ENCODE peak calls at places on chromosome 22, in nine cellular contexts. A, F, N, O, E, M, C, I and Q are unnamed samples.
A peak's percentile ranks its signal among the peaks of the same experiment; 100 is the strongest.

GRCh38 chr22:39437836-39438704 is 18.7 kb upstream of the MGAT3 start:
- DNase-seq in A (no peak), F (no peak), N (no peak), O (no peak), E (no peak), M (no peak), C (no peak), I (no peak), Q (no peak)

GRCh38 chr22:49657275-49657973 is 170.2 kb downstream of the BRD1 start:
- DNase-seq in A (peak; percentile 82), F (no peak), N (no peak), O (no peak), E (no peak), M (peak; percentile 23), C (no peak), I (no peak), Q (peak; percentile 69)

GRCh38 chr22:24516301-24516737 is 21.2 kb downstream of the UPB1 start:
- DNase-seq in A (no peak), F (no peak), N (peak; percentile 93), O (peak; percentile 55), E (peak; percentile 93), M (peak; percentile 42), C (no peak), I (peak; percentile 82), Q (peak; percentile 31)

GRCh38 chr22:50621948-50622722 is 5.8 kb downstream of the ARSA start:
- DNase-seq in A (no peak), F (no peak), N (no peak), O (peak; percentile 36), E (no peak), M (no peak), C (no peak), I (no peak), Q (no peak)

GRCh38 chr22:45934659-45935341 is 42.2 kb downstream of the WNT7B start:
- DNase-seq in A (no peak), F (no peak), N (peak; percentile 98), O (no peak), E (peak; percentile 91), M (no peak), C (no peak), I (peak; percentile 71), Q (peak; percentile 75)

GRCh38 chr22:37274380-37274862 is 7.9 kb upstream of the CYTH4 start:
- DNase-seq in A (peak; percentile 58), F (no peak), N (no peak), O (no peak), E (no peak), M (no peak), C (no peak), I (no peak), Q (peak; percentile 59)

GRCh38 chr22:40243891-40244290 is 66.2 kb downstream of the TNRC6B start:
- DNase-seq in A (no peak), F (no peak), N (no peak), O (no peak), E (no peak), M (no peak), C (no peak), I (no peak), Q (no peak)

GRCh38 chr22:29722151-29722550 is 2.3 kb downstream of the CABP7 start:
- DNase-seq in A (no peak), F (no peak), N (peak; percentile 35), O (no peak), E (no peak), M (no peak), C (no peak), I (no peak), Q (peak; percentile 77)

GRCh38 chr22:46367707-46368191 is 32.2 kb downstream of the TRMU start:
- DNase-seq in A (peak; percentile 40), F (peak; percentile 48), N (peak; percentile 26), O (peak; percentile 89), E (peak; percentile 40), M (peak; percentile 79), C (no peak), I (peak; percentile 10), Q (peak; percentile 64)

GRCh38 chr22:37676691-37677627 is 1.5 kb downstream of the LGALS1 start:
- DNase-seq in A (peak; percentile 90), F (peak; percentile 74), N (peak; percentile 98), O (peak; percentile 97), E (peak; percentile 98), M (peak; percentile 98), C (peak; percentile 88), I (peak; percentile 96), Q (peak; percentile 93)

GRCh38 chr22:41123151-41123550 is 30.8 kb downstream of the EP300 start:
- DNase-seq in A (no peak), F (no peak), N (peak; percentile 53), O (no peak), E (peak; percentile 20), M (no peak), C (no peak), I (no peak), Q (no peak)

GRCh38 chr22:38080847-38081635 is 2.9 kb downstream of the SLC16A8 start:
- DNase-seq in A (no peak), F (no peak), N (peak; percentile 41), O (peak; percentile 76), E (peak; percentile 14), M (peak; percentile 53), C (no peak), I (no peak), Q (no peak)

GRCh38 chr22:21778705-21779363 is 43.2 kb upstream of the YPEL1 start:
- DNase-seq in A (no peak), F (no peak), N (peak; percentile 95), O (no peak), E (peak; percentile 90), M (peak; percentile 41), C (no peak), I (peak; percentile 59), Q (no peak)

GRCh38 chr22:19765477-19766234 is 5.1 kb downstream of the TBX1 start:
- DNase-seq in A (no peak), F (no peak), N (no peak), O (peak; percentile 69), E (no peak), M (peak; percentile 48), C (no peak), I (no peak), Q (peak; percentile 39)

DNA sequence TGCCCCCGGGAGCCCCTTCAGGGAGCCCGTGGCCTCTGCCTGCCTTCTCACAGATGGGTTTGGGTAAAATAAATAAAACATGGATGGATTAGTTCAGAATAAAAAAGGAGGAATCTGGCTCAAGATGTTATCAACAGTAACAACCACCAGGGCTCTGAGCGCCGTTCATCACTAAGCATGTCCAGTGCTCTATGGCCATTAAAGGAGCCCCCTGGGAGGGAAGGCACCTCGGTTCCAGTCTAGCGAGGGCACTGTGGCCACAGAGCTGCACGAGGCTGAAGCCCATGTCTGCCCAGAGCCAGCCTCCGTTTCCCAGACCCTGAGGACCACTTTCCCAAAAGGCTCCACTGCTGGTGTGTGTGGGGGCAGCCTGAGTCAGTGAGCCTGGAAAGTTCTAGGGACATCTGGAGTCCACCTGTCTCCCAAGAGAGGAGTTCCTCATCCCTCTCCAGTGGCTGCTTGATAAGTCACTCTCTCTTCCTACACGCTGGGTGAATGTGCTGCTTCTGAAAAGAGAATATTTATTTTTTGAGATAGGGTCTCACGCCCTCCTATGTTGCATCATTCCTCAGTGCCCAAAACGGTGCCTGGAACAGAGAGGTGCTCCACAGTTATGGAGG is 614.6 kb downstream of the TBC1D22A start:
- DNase-seq in A (no peak), F (no peak), N (no peak), O (no peak), E (no peak), M (no peak), C (peak; percentile 12), I (no peak), Q (no peak)
- H3K27me3 ChIP-seq in A (no peaks in the 10 kb centered on the region), F (peaks cover 5% of the 10 kb centered on the region), N (no peaks in the 10 kb centered on the region), O (no peaks in the 10 kb centered on the region), E (no peaks in the 10 kb centered on the region), M (no peaks in the 10 kb centered on the region), C (no peaks in the 10 kb centered on the region), I (no peaks in the 10 kb centered on the region), Q (no peaks in the 10 kb centered on the region)

GRCh38 chr22:30803679-30804078 is 109.0 kb downstream of the OSBP2 start:
- DNase-seq in A (no peak), F (no peak), N (no peak), O (no peak), E (no peak), M (no peak), C (no peak), I (no peak), Q (peak; percentile 66)
- H3K27me3 ChIP-seq in A (peaks cover 37% of the 10 kb centered on the region), F (peaks cover 44% of the 10 kb centered on the region), N (no peaks in the 10 kb centered on the region), O (peaks cover 7% of the 10 kb centered on the region), E (peaks cover 11% of the 10 kb centered on the region), M (peaks cover 2% of the 10 kb centered on the region), C (no peaks in the 10 kb centered on the region), I (peaks cover 8% of the 10 kb centered on the region), Q (no peaks in the 10 kb centered on the region)

GRCh38 chr22:28244760-28245159 is 325.7 kb upstream of the PITPNB start:
- DNase-seq in A (no peak), F (no peak), N (no peak), O (no peak), E (no peak), M (no peak), C (no peak), I (no peak), Q (no peak)
- H3K27me3 ChIP-seq in A (no peaks in the 10 kb centered on the region), F (no peaks in the 10 kb centered on the region), N (no peaks in the 10 kb centered on the region), O (no peaks in the 10 kb centered on the region), E (no peaks in the 10 kb centered on the region), M (no peaks in the 10 kb centered on the region), C (no peaks in the 10 kb centered on the region), I (no peaks in the 10 kb centered on the region), Q (no peaks in the 10 kb centered on the region)

GRCh38 chr22:43151251-43152000 is at the start of gene TSPO:
- DNase-seq in A (peak; percentile 80), F (peak; percentile 14), N (peak; percentile 41), O (peak; percentile 60), E (peak; percentile 19), M (peak; percentile 9), C (no peak), I (no peak), Q (peak; percentile 90)

GRCh38 chr22:43153916-43154315 is 2.6 kb downstream of the TSPO start:
- DNase-seq in A (no peak), F (no peak), N (no peak), O (no peak), E (no peak), M (no peak), C (no peak), I (no peak), Q (no peak)

GRCh38 chr22:43150731-43151206 is 590 bp upstream of the TSPO start:
- DNase-seq in A (no peak), F (no peak), N (no peak), O (peak; percentile 23), E (no peak), M (no peak), C (no peak), I (no peak), Q (peak; percentile 48)

GRCh38 chr22:43152001-43152354 is 619 bp downstream of the TSPO start:
- DNase-seq in A (no peak), F (no peak), N (no peak), O (no peak), E (no peak), M (peak; percentile 19), C (no peak), I (no peak), Q (no peak)

DNA sequence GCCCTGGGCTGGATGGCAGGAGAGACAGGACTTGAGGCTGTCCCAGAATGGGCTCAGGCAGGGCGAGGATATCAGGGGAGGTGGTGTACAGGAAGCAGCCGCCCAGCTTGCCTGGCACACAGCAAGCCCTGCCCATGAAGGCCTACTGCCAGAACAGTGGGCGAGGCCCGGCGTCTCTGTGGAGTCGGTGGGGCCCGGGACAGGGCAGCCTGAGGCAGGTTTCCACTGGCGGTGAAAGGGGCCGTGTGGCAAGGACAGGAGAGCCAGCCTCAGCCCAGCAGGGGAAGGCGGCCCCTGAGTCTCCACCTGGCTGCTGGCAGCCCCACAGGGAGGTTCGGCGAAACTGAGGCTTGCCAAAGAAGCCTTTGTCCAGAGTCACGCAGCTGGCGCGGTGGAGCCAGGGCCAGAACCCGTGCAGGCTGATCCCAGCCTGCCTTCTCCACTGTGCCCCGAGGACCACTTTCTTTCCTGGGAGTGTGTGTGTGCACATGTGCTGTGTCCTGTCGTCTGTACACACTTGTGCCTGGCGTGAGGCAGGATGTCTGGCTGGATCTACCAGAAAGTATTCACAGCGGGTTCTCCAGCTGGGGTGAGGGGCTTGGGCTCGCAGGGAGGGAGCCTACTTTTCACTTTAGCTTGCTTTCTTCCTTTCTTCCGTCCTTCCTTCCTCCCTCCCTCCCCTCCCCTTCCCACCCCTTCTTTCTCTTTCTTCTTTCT is 1.2 kb downstream of the TSPO start:
- DNase-seq in A (peak; percentile 79), F (no peak), N (peak; percentile 55), O (no peak), E (peak; percentile 22), M (peak; percentile 11), C (no peak), I (no peak), Q (peak; percentile 85)
- H3K27me3 ChIP-seq in A (no peaks in the 10 kb centered on the region), F (peaks cover 22% of the 10 kb centered on the region), N (no peaks in the 10 kb centered on the region), O (no peaks in the 10 kb centered on the region), E (no peaks in the 10 kb centered on the region), M (no peaks in the 10 kb centered on the region), C (no peaks in the 10 kb centered on the region), I (no peaks in the 10 kb centered on the region), Q (no peaks in the 10 kb centered on the region)